ENCODE peak calls at places on chromosome 10, in four cellular contexts. I is MG63, U is fibroblast of lung, C is bronchial epithelial cell. T is an unnamed sample.

GRCh38 chr10:77804371-77804770 is 122.2 kb downstream of the DLG5 start:
- DNase-seq in C (no peak), U (no peak), I (no peak), T (no peak)

GRCh38 chr10:69486922-69487730 is 35.9 kb downstream of the TSPAN15 start:
- DNase-seq in C (peak; percentile 88), I (no peak), U (no peak), T (no peak)

GRCh38 chr10:60200682-60201053 is 189.0 kb downstream of the ANK3 start:
- DNase-seq in U (no peak), I (no peak), C (no peak), T (no peak)

GRCh38 chr10:130301026-130301892 is 165.1 kb downstream of the GLRX3 start:
- DNase-seq in I (peak; percentile 82), U (peak; percentile 80), C (no peak), T (peak; percentile 25)

GRCh38 chr10:104328916-104329710 is 9.2 kb downstream of the ITPRIP start:
- DNase-seq in I (peak; percentile 95), U (peak; percentile 94), C (peak; percentile 100), T (peak; percentile 90)

GRCh38 chr10:373516-374309 is 238.5 kb downstream of the ZMYND11 start:
- DNase-seq in I (peak; percentile 17), U (peak; percentile 41), C (peak; percentile 49), T (no peak)

GRCh38 chr10:132696728-132697567 is 89.0 kb downstream of the NKX6-2 start:
- DNase-seq in C (no peak), U (no peak), I (no peak), T (no peak)

GRCh38 chr10:63005246-63005645 is 127.9 kb upstream of the NRBF2 start:
- DNase-seq in I (peak; percentile 17), U (peak; percentile 92), C (peak; percentile 72), T (no peak)

GRCh38 chr10:13765641-13766341 is 179.0 kb downstream of the PRPF18 start:
- DNase-seq in C (no peak), U (no peak), I (no peak), T (no peak)

GRCh38 chr10:106711313-106711906 is 453.1 kb downstream of the SORCS1 start:
- DNase-seq in I (peak; percentile 26), C (peak; percentile 21), U (peak; percentile 2), T (no peak)

GRCh38 chr10:95756796-95757657 is 1.1 kb downstream of the ENTPD1 start:
- DNase-seq in U (no peak), I (no peak), C (no peak), T (no peak)

GRCh38 chr10:11404931-11405330 is 206.5 kb downstream of the USP6NL start:
- DNase-seq in C (no peak), U (no peak), I (no peak), T (no peak)

GRCh38 chr10:110610308-110610774 is 33.8 kb upstream of the RBM20 start:
- DNase-seq in I (no peak), C (peak; percentile 63), U (peak; percentile 56), T (peak; percentile 52)

GRCh38 chr10:72889391-72889831 is 4.1 kb upstream of the OIT3 start:
- DNase-seq in U (peak; percentile 28), I (no peak), C (peak; percentile 100), T (no peak)

GRCh38 chr10:115063702-115064479 is 29.3 kb upstream of the ATRNL1 start:
- DNase-seq in U (peak; percentile 11), I (no peak), C (no peak), T (no peak)

GRCh38 chr10:102796407-102797176 is 40.6 kb downstream of the CYP17A1 start:
- DNase-seq in C (no peak), I (peak; percentile 65), U (peak; percentile 64), T (no peak)

GRCh38 chr10:116737582-116738358 is 4.6 kb downstream of the HSPA12A start:
- DNase-seq in U (no peak), C (no peak), I (no peak), T (no peak)

GRCh38 chr10:96982149-96982930 is 150.2 kb downstream of the LCOR start:
- DNase-seq in C (no peak), U (no peak), I (no peak), T (no peak)

GRCh38 chr10:75407296-75407715 is 5.7 kb upstream of the ZNF503 start:
- DNase-seq in U (no peak), I (no peak), C (no peak), T (no peak)

GRCh38 chr10:117413928-117414618 is 38.8 kb upstream of the PDZD8 start:
- DNase-seq in I (peak; percentile 75), U (no peak), C (peak; percentile 90), T (no peak)

GRCh38 chr10:123974406-123974805 is 82.8 kb upstream of the CPXM2 start:
- DNase-seq in I (peak; percentile 81), U (peak; percentile 74), C (peak; percentile 48), T (no peak)

GRCh38 chr10:101848894-101849351 is 5.3 kb upstream of the KCNIP2 start:
- DNase-seq in U (peak; percentile 38), C (no peak), I (no peak), T (no peak)

GRCh38 chr10:114239117-114239993 is at the start of gene VWA2:
- DNase-seq in C (no peak), I (peak; percentile 19), U (no peak), T (peak; percentile 6)

GRCh38 chr10:102407641-102407943 is 11.0 kb downstream of the PSD start:
- DNase-seq in U (no peak), C (no peak), I (no peak), T (no peak)

GRCh38 chr10:95836610-95837367 is 71.0 kb upstream of the CC2D2B start:
- DNase-seq in C (no peak), I (no peak), U (no peak), T (no peak)

GRCh38 chr10:22148956-22149355 is 68.9 kb downstream of the EBLN1 start:
- DNase-seq in I (no peak), U (peak; percentile 54), C (peak; percentile 60), T (no peak)
- H3K36me3 ChIP-seq in I (no peaks in the 10 kb centered on the region), U (no peaks in the 10 kb centered on the region), C (no peaks in the 10 kb centered on the region), T (no peaks in the 10 kb centered on the region)

DNA sequence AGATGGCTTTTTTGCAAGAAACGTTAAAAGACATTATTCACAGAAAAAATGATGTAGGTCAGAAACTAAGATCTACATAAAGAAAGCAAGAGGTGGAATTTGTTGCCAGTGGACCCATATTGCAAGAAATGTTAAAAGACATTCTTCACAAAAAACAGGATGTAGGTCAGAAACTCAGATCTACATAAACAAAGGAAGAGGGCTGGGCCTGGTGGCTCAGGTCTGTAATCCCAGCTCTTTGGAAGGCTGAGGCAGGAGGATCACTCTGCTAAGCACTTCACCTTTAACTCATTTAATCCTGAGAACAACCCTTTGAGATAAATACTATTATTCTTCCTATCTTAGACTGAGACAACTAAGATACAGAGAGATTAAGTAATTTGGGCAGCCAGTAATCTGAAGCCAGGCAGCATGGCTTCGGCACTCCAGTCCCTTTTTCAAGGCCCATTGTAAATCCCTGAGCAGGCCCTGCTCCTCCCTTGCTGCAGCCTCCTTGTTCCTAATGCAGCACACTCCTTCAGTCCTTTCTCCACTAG is 11.6 kb downstream of the ZFAND4 start:
- DNase-seq in U (no peak), C (no peak), I (no peak), T (no peak)
- H3K36me3 ChIP-seq in U (no peaks in the 10 kb centered on the region), C (no peaks in the 10 kb centered on the region), I (no peaks in the 10 kb centered on the region), T (peaks cover 6% of the 10 kb centered on the region)

DNA sequence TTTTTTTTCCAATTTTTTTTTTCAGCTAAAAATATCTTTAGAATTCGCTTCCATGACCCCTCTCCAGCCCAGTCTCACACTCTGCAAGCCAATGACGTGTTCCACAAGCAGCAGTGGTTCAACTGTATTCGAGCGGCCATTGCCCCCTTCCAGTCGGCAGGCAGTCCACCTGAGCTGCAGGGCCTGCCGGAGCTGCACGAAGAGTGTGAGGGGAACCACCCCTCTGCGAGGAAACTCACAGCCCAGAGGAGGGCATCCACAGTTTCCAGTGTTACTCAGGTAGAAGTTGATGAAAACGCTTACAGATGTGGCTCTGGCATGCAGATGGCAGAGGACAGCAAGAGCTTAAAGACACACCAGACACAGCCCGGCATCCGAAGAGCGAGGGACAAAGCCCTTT is 42.8 kb downstream of the CALML5 start:
- DNase-seq in I (no peak), C (no peak), U (no peak), T (no peak)
- H3K36me3 ChIP-seq in I (peaks cover 58% of the 10 kb centered on the region), C (peaks cover 25% of the 10 kb centered on the region), U (peaks cover 4% of the 10 kb centered on the region), T (peaks cover 12% of the 10 kb centered on the region)

GRCh38 chr10:67471022-67471421 is 225.0 kb downstream of the CTNNA3 start:
- DNase-seq in U (no peak), C (no peak), I (no peak), T (no peak)
- H3K36me3 ChIP-seq in U (no peaks in the 10 kb centered on the region), C (no peaks in the 10 kb centered on the region), I (no peaks in the 10 kb centered on the region), T (no peaks in the 10 kb centered on the region)

GRCh38 chr10:49457686-49458085 is 61.8 kb upstream of the DRGX start:
- DNase-seq in I (no peak), U (peak; percentile 49), C (no peak), T (no peak)

GRCh38 chr10:49458869-49459268 is 63.0 kb upstream of the DRGX start:
- DNase-seq in C (no peak), U (no peak), I (no peak), T (no peak)

GRCh38 chr10:49465717-49466116 is 69.8 kb upstream of the DRGX start:
- DNase-seq in I (no peak), C (no peak), U (no peak), T (no peak)

GRCh38 chr10:49463605-49464004 is 67.7 kb upstream of the DRGX start:
- DNase-seq in C (no peak), U (no peak), I (no peak), T (no peak)
- H3K36me3 ChIP-seq in C (peaks cover 4% of the 10 kb centered on the region), U (no peaks in the 10 kb centered on the region), I (peaks cover 28% of the 10 kb centered on the region), T (peaks cover 16% of the 10 kb centered on the region)

DNA sequence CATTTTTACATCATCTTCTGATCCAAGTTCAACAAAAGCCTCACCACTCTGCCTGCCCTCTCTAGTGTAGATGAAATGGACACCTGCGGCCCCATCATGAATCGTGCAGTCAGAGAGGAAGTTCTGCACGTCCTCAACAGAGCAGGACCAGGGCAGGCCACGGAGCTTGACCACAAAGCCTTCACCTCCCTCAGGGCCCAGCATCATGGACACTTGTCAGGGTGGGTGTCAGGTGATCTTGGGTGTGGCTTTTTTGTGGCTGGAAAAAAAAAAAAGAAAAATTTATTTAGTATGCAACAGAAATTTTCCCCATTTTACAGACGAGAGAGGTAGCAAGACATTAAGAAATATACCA is 16.2 kb downstream of the FXYD4 start:
- DNase-seq in C (no peak), I (no peak), U (no peak), T (no peak)
- H3K36me3 ChIP-seq in C (peaks cover 26% of the 10 kb centered on the region), I (peaks cover 77% of the 10 kb centered on the region), U (peaks cover 18% of the 10 kb centered on the region), T (peaks cover 61% of the 10 kb centered on the region)

GRCh38 chr10:92641492-92641891 is 48.3 kb upstream of the HHEX start:
- DNase-seq in I (no peak), C (no peak), U (no peak), T (no peak)
- H3K36me3 ChIP-seq in I (peaks cover 74% of the 10 kb centered on the region), C (no peaks in the 10 kb centered on the region), U (peaks cover 2% of the 10 kb centered on the region), T (no peaks in the 10 kb centered on the region)